ENCODE peak calls at places on chromosome 1, in four cellular contexts. X is BE2C, Q is Right ventricle myocardium superior, Y is ecto neural progenitor cell. W is an unnamed sample.

GRCh38 chr1:35178874-35179380 is 14.0 kb downstream of the SFPQ start:
- DNase-seq in X (no peak), Q (no peak), Y (no peak), W (no peak)

GRCh38 chr1:239993333-239993732 is 98.3 kb upstream of the FMN2 start:
- DNase-seq in Q (no peak), X (no peak), Y (no peak), W (no peak)

GRCh38 chr1:41819069-41819468 is 99.7 kb downstream of the HIVEP3 start:
- DNase-seq in Q (no peak), Y (no peak), X (no peak), W (no peak)

GRCh38 chr1:36511804-36512798 is 29.4 kb upstream of the CSF3R start:
- DNase-seq in X (no peak), Y (no peak), Q (no peak), W (no peak)

GRCh38 chr1:59043796-59044195 is 253.1 kb upstream of the FGGY start:
- DNase-seq in Q (peak; percentile 78), Y (no peak), X (no peak), W (no peak)

GRCh38 chr1:165857046-165857801 is 29.8 kb downstream of the UCK2 start:
- DNase-seq in Q (no peak), X (peak; percentile 77), Y (no peak), W (no peak)

GRCh38 chr1:29983366-29983765 is 740.0 kb downstream of the MATN1 start:
- DNase-seq in X (no peak), Y (no peak), Q (no peak), W (no peak)

GRCh38 chr1:239098400-239099037 is 287.8 kb upstream of the CHRM3 start:
- DNase-seq in Q (no peak), Y (no peak), X (no peak), W (no peak)

GRCh38 chr1:185450917-185451316 is 133.9 kb upstream of the IVNS1ABP start:
- DNase-seq in X (no peak), Y (no peak), Q (no peak), W (no peak)